ENCODE peak calls at places on chromosomes 16 and 17, in five cellular contexts. K is iPS-NIHi11, Q is GM10248, F is NCI-H460, W is Right ventricle myocardium superior. D is an unnamed sample.

GRCh38 chr17:60163108-60163784 is 13.5 kb downstream of the CA4 start:
- DNase-seq in Q (no peak), K (no peak), F (no peak), W (no peak), D (no peak)

GRCh38 chr17:78131172-78132085 is 858 bp downstream of the TMC8 start:
- DNase-seq in F (no peak), W (no peak), K (no peak), Q (no peak), D (no peak)

GRCh38 chr17:158379-158778 is 21.0 kb downstream of the SCGB1C2 start:
- DNase-seq in Q (no peak), W (no peak), F (no peak), K (no peak), D (no peak)

GRCh38 chr17:39541652-39542051 is 66.1 kb downstream of the NEUROD2 start:
- DNase-seq in F (no peak), Q (no peak), W (no peak), K (no peak), D (no peak)

GRCh38 chr17:43832976-43833829 is at the start of gene MPP3:
- DNase-seq in Q (peak; percentile 40), F (peak; percentile 76), W (peak; percentile 84), K (peak; percentile 96), D (peak; percentile 42)

GRCh38 chr16:63289834-63290460 is 1253.7 kb upstream of the CDH8 start:
- DNase-seq in F (peak; percentile 59), W (peak; percentile 39), Q (peak; percentile 7), K (peak; percentile 72), D (no peak)

GRCh38 chr17:21358682-21359482 is 17.3 kb upstream of the KCNJ12 start:
- DNase-seq in F (no peak), K (no peak), W (no peak), Q (no peak), D (no peak)

GRCh38 chr17:82200743-82201497 is 11.7 kb downstream of the CCDC57 start:
- DNase-seq in K (no peak), F (no peak), W (no peak), Q (no peak), D (peak; percentile 72)

GRCh38 chr16:67101683-67102082 is 8.1 kb upstream of the PHAF1 start:
- DNase-seq in Q (no peak), W (no peak), K (no peak), F (no peak), D (no peak)

GRCh38 chr16:2692948-2693651 is 10.8 kb downstream of the KCTD5 start:
- DNase-seq in F (peak; percentile 62), W (peak; percentile 54), Q (no peak), K (peak; percentile 81), D (no peak)

GRCh38 chr16:1794908-1795666 is 1.6 kb upstream of the IGFALS start:
- DNase-seq in F (no peak), K (no peak), Q (no peak), W (no peak), D (no peak)

GRCh38 chr17:36182176-36183000 is 6.0 kb upstream of the TBC1D3B start:
- DNase-seq in F (no peak), K (no peak), Q (no peak), W (peak; percentile 53), D (no peak)

GRCh38 chr17:8894673-8895578 is 27.5 kb upstream of the PIK3R6 start:
- DNase-seq in K (peak; percentile 87), Q (peak; percentile 79), W (no peak), F (peak; percentile 50), D (peak; percentile 33)

GRCh38 chr16:53726625-53727024 is 22.7 kb downstream of the FTO start:
- DNase-seq in K (peak; percentile 17), F (no peak), W (no peak), Q (no peak), D (no peak)

GRCh38 chr17:13557077-13557476 is 44.7 kb downstream of the HS3ST3A1 start:
- DNase-seq in K (no peak), W (no peak), F (no peak), Q (no peak), D (no peak)

D was measured in T follicular helper cell.